ENCODE peak calls at places on chromosomes 11 and 22, in six cellular contexts. Q, J, S, P, U and G are unnamed samples. For H3K4me1, the result is how much of the 10 kb centered on the place peaks cover.

GRCh38 chr22:40635940-40636379 is 559 bp downstream of the MRTFA start:
- ATAC-seq in Q (peak), J (peak), S (peak), P (peak), U (peak), G (no peak)

GRCh38 chr11:92735039-92735438 is 234.4 kb upstream of the MTNR1B start:
- ATAC-seq in Q (no peak), J (no peak), S (no peak), P (no peak), U (no peak), G (no peak)

GRCh38 chr11:33575311-33575710 is 125.3 kb downstream of the C11orf91 start:
- ATAC-seq in Q (no peak), J (no peak), S (no peak), P (no peak), U (no peak), G (no peak)

GRCh38 chr22:28424427-28425080 is 255.1 kb downstream of the TTC28 start:
- ATAC-seq in Q (no peak), J (peak), S (no peak), P (no peak), U (no peak), G (no peak)

GRCh38 chr11:1472180-1473005 is 14.2 kb downstream of the MOB2 start:
- ATAC-seq in Q (no peak), J (no peak), S (no peak), P (no peak), U (no peak), G (no peak)

GRCh38 chr11:102110761-102111010 is 439 bp downstream of the YAP1 start:
- ATAC-seq in Q (peak), J (no peak), S (no peak), P (no peak), U (no peak), G (peak)

GRCh38 chr22:36767035-36767775 is 8.7 kb downstream of the IFT27 start:
- ATAC-seq in Q (no peak), J (no peak), S (no peak), P (no peak), U (no peak), G (no peak)

GRCh38 chr22:31345331-31346254 is 553 bp downstream of the PATZ1 start:
- ATAC-seq in Q (peak), J (peak), S (peak), P (peak), U (peak), G (peak)

GRCh38 chr11:17129003-17129402 is 51.5 kb upstream of the RPS13 start:
- ATAC-seq in Q (no peak), J (peak), S (no peak), P (no peak), U (no peak), G (no peak)

GRCh38 chr22:25668437-25668836 is 73.6 kb upstream of the MYO18B start:
- ATAC-seq in Q (peak), J (no peak), S (no peak), P (no peak), U (no peak), G (peak)

GRCh38 chr11:1161410-1162152 is 3.8 kb downstream of the MUC5AC start:
- ATAC-seq in Q (no peak), J (no peak), S (no peak), P (no peak), U (no peak), G (no peak)

GRCh38 chr11:105334025-105334714 is 194.6 kb upstream of the CARD18 start:
- ATAC-seq in Q (peak), J (no peak), S (peak), P (no peak), U (no peak), G (no peak)

GRCh38 chr11:120091701-120092100 is 46.2 kb downstream of the TRIM29 start:
- ATAC-seq in Q (no peak), J (no peak), S (no peak), P (no peak), U (no peak), G (peak)

GRCh38 chr11:12853652-12854296 is 155.3 kb upstream of the RASSF10 start:
- ATAC-seq in Q (peak), J (peak), S (peak), P (peak), U (peak), G (peak)

GRCh38 chr22:49900441-49901230 is 17.6 kb downstream of the ALG12 start:
- ATAC-seq in Q (peak), J (no peak), S (no peak), P (no peak), U (no peak), G (no peak)

GRCh38 chr11:18235935-18236334 is 667 bp downstream of the SAA4 start:
- ATAC-seq in Q (peak), J (no peak), S (no peak), P (no peak), U (no peak), G (no peak)

GRCh38 chr22:30368420-30368819 is 11.6 kb downstream of the CCDC157 start:
- ATAC-seq in Q (no peak), J (no peak), S (no peak), P (no peak), U (no peak), G (no peak)

GRCh38 chr11:128463386-128463829 is 124.0 kb downstream of the ETS1 start:
- ATAC-seq in Q (peak), J (no peak), S (peak), P (no peak), U (no peak), G (peak)

GRCh38 chr11:26622201-26622600 is 50.1 kb upstream of the MUC15 start:
- ATAC-seq in Q (no peak), J (no peak), S (no peak), P (no peak), U (no peak), G (no peak)

GRCh38 chr11:19430346-19431058 is 189.8 kb upstream of the E2F8 start:
- ATAC-seq in Q (no peak), J (no peak), S (peak), P (peak), U (no peak), G (no peak)

GRCh38 chr11:102869354-102869753 is 5.4 kb downstream of the MMP12 start:
- ATAC-seq in Q (peak), J (peak), S (no peak), P (no peak), U (no peak), G (no peak)

GRCh38 chr11:15591112-15591537 is 476.4 kb downstream of the INSC start:
- ATAC-seq in Q (peak), J (no peak), S (peak), P (no peak), U (no peak), G (no peak)

GRCh38 chr11:16788141-16789060 is 50.0 kb downstream of the C11orf58 start:
- ATAC-seq in Q (peak), J (peak), S (peak), P (peak), U (peak), G (peak)

GRCh38 chr11:75873417-75874148 is 58.6 kb downstream of the UVRAG start:
- ATAC-seq in Q (no peak), J (no peak), S (no peak), P (peak), U (no peak), G (no peak)

GRCh38 chr22:19228174-19228573 is 49.6 kb upstream of the SLC25A1 start:
- ATAC-seq in Q (no peak), J (no peak), S (no peak), P (no peak), U (no peak), G (no peak)

GRCh38 chr22:22878801-22879674 is 8.6 kb upstream of the IGLL5 start:
- ATAC-seq in Q (no peak), J (no peak), S (no peak), P (no peak), U (no peak), G (no peak)

GRCh38 chr22:32967285-32968101 is 90.7 kb downstream of the SYN3 start:
- ATAC-seq in Q (peak), J (no peak), S (no peak), P (no peak), U (no peak), G (no peak)

GRCh38 chr22:28710112-28710888 is 30.7 kb upstream of the TTC28 start:
- ATAC-seq in Q (peak), J (peak), S (no peak), P (no peak), U (no peak), G (no peak)

GRCh38 chr11:121672630-121673487 is 220.1 kb upstream of the SORL1-AS1 start:
- ATAC-seq in Q (peak), J (no peak), S (no peak), P (peak), U (no peak), G (peak)

GRCh38 chr22:22955276-22955798 is 67.7 kb downstream of the IGLL5 start:
- ATAC-seq in Q (no peak), J (no peak), S (no peak), P (no peak), U (no peak), G (no peak)

DNA sequence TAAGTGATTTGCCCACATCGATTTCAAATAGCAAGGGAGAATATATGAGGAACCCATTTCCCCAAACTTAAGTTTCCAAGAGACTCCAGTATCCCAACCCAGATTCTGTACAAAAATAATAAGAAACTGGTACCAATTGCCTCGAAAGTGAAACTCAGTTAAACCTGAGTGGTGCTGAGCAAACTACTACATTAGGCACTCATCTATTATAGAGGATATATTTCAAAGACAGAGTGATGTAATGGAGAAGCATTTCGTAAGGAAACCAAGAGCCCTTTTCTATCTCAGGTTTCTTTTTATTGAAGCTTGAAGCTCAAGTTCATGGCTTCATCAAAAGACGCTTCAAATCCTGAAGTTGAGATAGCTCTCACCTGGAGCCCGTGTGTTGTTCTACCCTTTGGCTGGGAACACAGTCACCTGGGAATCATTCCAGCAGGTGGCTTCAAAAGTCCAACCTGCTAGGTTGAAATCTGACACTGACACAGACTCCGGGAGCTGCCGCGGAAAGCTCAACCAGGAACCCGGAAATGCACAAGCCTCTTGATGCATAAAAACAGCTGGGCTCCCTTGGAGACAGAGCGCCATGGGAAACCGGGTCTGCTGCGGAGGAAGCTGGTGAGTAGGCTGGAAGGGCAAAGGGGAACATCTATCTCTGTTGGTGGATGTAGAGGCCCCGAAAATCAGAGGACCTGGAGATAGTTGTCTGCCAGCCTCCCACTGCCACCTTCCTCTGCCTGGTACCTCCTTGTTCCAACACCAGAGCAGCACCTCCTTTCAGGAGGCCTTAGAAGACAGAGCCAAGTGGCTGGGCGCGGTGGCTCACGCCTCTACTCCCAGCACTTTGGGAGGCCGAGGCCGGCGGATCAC is at the start of gene C11orf52:
- ATAC-seq in Q (peak), J (no peak), S (peak), P (peak), U (peak), G (no peak)
- TF ChIP-seq POLR2A in Q (peak), J (no peak), S (no peak), P (peak), U (no peak), G (no peak)

DNA sequence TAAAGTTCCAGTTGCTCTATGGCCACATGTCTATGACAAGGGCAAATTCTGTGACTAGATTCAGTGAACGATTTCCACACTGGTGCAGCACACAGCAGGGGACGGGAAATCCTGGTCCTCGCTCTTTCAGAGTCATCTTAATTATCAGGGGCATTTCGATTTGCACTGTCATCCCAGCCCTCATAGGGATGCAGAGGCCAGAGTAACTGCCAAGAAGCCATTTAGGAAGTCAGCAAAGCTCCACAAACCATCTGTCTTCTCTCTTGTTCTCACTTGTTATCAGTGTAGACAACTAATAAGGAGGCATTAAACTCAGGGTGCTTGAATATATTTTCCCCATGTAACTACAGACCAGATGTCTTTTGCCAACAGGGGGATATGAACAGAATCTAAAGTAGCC is 151.7 kb downstream of the STK33 start:
- ATAC-seq in Q (no peak), J (no peak), S (no peak), P (no peak), U (no peak), G (no peak)
- H3K4me3 ChIP-seq in Q (no peak), J (no peak), S (no peak), P (no peak), U (no peak), G (no peak)

GRCh38 chr22:45783021-45783420 is 111.4 kb downstream of the ATXN10 start:
- ATAC-seq in Q (no peak), J (no peak), S (no peak), P (no peak), U (no peak), G (no peak)
- H3K4me1 ChIP-seq in Q (under half), J (half or more), S (under half), P (under half), U (under half), G (under half)

GRCh38 chr22:38793721-38794466 is at the start of gene DNAL4:
- ATAC-seq in Q (peak), J (peak), S (peak), P (peak), U (peak), G (peak)
- TF ChIP-seq POLR2A in Q (peak), J (no peak), S (peak), P (peak), U (peak), G (peak)